ENCODE peak calls at places on chromosomes 5 and 9, in eight cellular contexts. L, F, A, Z, V, G, M and C are unnamed samples.

GRCh38 chr5:89883967-89884366 is 525.6 kb downstream of the CETN3 start:
- DNase-seq in Z (no peak), G (no peak), F (no peak), V (no peak), M (no peak), A (no peak), L (no peak), C (no peak)

GRCh38 chr5:140108093-140109049 is 5.5 kb upstream of the PURA start:
- DNase-seq in M (no peak), Z (no peak), G (peak; percentile 33), F (no peak), L (no peak), A (peak; percentile 42), V (peak; percentile 50), C (peak; percentile 17)

GRCh38 chr5:169641253-169641652 is 4.2 kb downstream of the DOCK2 start:
- DNase-seq in M (no peak), V (peak; percentile 68), Z (no peak), G (no peak), A (no peak), F (no peak), L (no peak), C (no peak)

GRCh38 chr5:1488882-1489680 is 34.7 kb downstream of the LPCAT1 start:
- DNase-seq in L (no peak), M (no peak), Z (peak; percentile 60), A (peak; percentile 65), F (no peak), G (no peak), V (peak; percentile 96), C (peak; percentile 36)

GRCh38 chr9:88950341-88951141 is 40.7 kb upstream of the S1PR3 start:
- DNase-seq in F (no peak), A (no peak), G (no peak), Z (no peak), L (no peak), V (peak; percentile 74), M (no peak), C (no peak)

GRCh38 chr5:1172670-1173404 is 28.6 kb upstream of the SLC6A19 start:
- DNase-seq in L (no peak), Z (no peak), F (no peak), M (no peak), G (peak; percentile 15), V (peak; percentile 17), A (peak; percentile 44), C (no peak)

GRCh38 chr5:39132128-39132447 is 57.9 kb upstream of the RICTOR start:
- DNase-seq in L (no peak), A (no peak), F (no peak), V (peak; percentile 12), G (no peak), M (no peak), Z (no peak), C (no peak)

GRCh38 chr9:34512131-34513078 is 10.4 kb downstream of the ENHO start:
- DNase-seq in A (no peak), L (no peak), F (no peak), M (no peak), V (no peak), G (no peak), Z (no peak), C (no peak)